ENCODE peak calls at places on chromosomes 1 and 21, in seven cellular contexts. One of them, this sample, is unnamed.

GRCh38 chr1:212981571-212982328 is 31.4 kb downstream of the VASH2 start:
- DNase-seq in H1: no peak
- DNase-seq in transverse colon: no peak
- DNase-seq in ovary: no peak
- DNase-seq in heart left ventricle: no peak
- DNase-seq in adrenal gland: no peak
- DNase-seq in HCT116: no peak
- DNase-seq in this sample: no peak

GRCh38 chr1:48803474-48803873 is 26.8 kb upstream of the BEND5 start:
- DNase-seq in transverse colon: no peak
- DNase-seq in HCT116: no peak
- DNase-seq in ovary: no peak
- DNase-seq in H1: no peak
- DNase-seq in adrenal gland: no peak
- DNase-seq in heart left ventricle: no peak
- DNase-seq in this sample: no peak

GRCh38 chr1:46280092-46280491 is 23.3 kb downstream of the LRRC41 start:
- DNase-seq in adrenal gland: no peak
- DNase-seq in H1: no peak
- DNase-seq in HCT116: no peak
- DNase-seq in transverse colon: no peak
- DNase-seq in ovary: no peak
- DNase-seq in heart left ventricle: no peak
- DNase-seq in this sample: no peak

GRCh38 chr21:45167796-45168222 is 93.4 kb downstream of the ADARB1 start:
- DNase-seq in ovary: no peak
- DNase-seq in heart left ventricle: no peak
- DNase-seq in HCT116: no peak
- DNase-seq in H1: no peak
- DNase-seq in transverse colon: no peak
- DNase-seq in adrenal gland: no peak
- DNase-seq in this sample: no peak

GRCh38 chr1:22197644-22198043 is 54.7 kb upstream of the WNT4 start:
- DNase-seq in H1: no peak
- DNase-seq in transverse colon: no peak
- DNase-seq in HCT116: no peak
- DNase-seq in adrenal gland: no peak
- DNase-seq in ovary: no peak
- DNase-seq in heart left ventricle: no peak
- DNase-seq in this sample: no peak

GRCh38 chr1:218886472-218886871 is 287.2 kb upstream of the LYPLAL1 start:
- DNase-seq in H1: no peak
- DNase-seq in HCT116: no peak
- DNase-seq in heart left ventricle: no peak
- DNase-seq in transverse colon: no peak
- DNase-seq in ovary: peak
- DNase-seq in adrenal gland: no peak
- DNase-seq in this sample: no peak

GRCh38 chr21:39385299-39386145 is 36.6 kb upstream of the HMGN1 start:
- DNase-seq in heart left ventricle: peak
- DNase-seq in H1: no peak
- DNase-seq in transverse colon: peak
- DNase-seq in ovary: peak
- DNase-seq in adrenal gland: peak
- DNase-seq in HCT116: no peak
- DNase-seq in this sample: peak

GRCh38 chr1:209445576-209445975 is 137.9 kb upstream of the CAMK1G start:
- DNase-seq in adrenal gland: no peak
- DNase-seq in heart left ventricle: no peak
- DNase-seq in H1: no peak
- DNase-seq in HCT116: no peak
- DNase-seq in ovary: no peak
- DNase-seq in transverse colon: no peak
- DNase-seq in this sample: no peak

GRCh38 chr1:21552715-21553114 is 43.5 kb downstream of the ALPL start:
- DNase-seq in HCT116: no peak
- DNase-seq in transverse colon: no peak
- DNase-seq in heart left ventricle: no peak
- DNase-seq in H1: no peak
- DNase-seq in adrenal gland: no peak
- DNase-seq in ovary: no peak
- DNase-seq in this sample: no peak

GRCh38 chr1:237316352-237316751 is 274.4 kb downstream of the RYR2 start:
- DNase-seq in transverse colon: no peak
- DNase-seq in ovary: no peak
- DNase-seq in adrenal gland: no peak
- DNase-seq in HCT116: no peak
- DNase-seq in heart left ventricle: no peak
- DNase-seq in H1: no peak
- DNase-seq in this sample: no peak

GRCh38 chr1:11052839-11053757 is 6.1 kb upstream of the MASP2 start:
- DNase-seq in ovary: peak
- DNase-seq in heart left ventricle: no peak
- DNase-seq in HCT116: no peak
- DNase-seq in adrenal gland: no peak
- DNase-seq in H1: no peak
- DNase-seq in transverse colon: peak
- DNase-seq in this sample: no peak

GRCh38 chr1:201570886-201571624 is 32.1 kb downstream of the NAV1 start:
- DNase-seq in H1: no peak
- DNase-seq in adrenal gland: no peak
- DNase-seq in ovary: no peak
- DNase-seq in HCT116: no peak
- DNase-seq in transverse colon: no peak
- DNase-seq in heart left ventricle: no peak
- DNase-seq in this sample: peak

GRCh38 chr1:82700476-82700875 is 899.7 kb downstream of the ADGRL2 start:
- DNase-seq in HCT116: no peak
- DNase-seq in H1: no peak
- DNase-seq in adrenal gland: no peak
- DNase-seq in heart left ventricle: no peak
- DNase-seq in ovary: no peak
- DNase-seq in transverse colon: no peak
- DNase-seq in this sample: no peak

GRCh38 chr1:82704966-82705365 is 904.2 kb downstream of the ADGRL2 start:
- DNase-seq in HCT116: no peak
- DNase-seq in ovary: no peak
- DNase-seq in H1: no peak
- DNase-seq in transverse colon: no peak
- DNase-seq in adrenal gland: no peak
- DNase-seq in heart left ventricle: no peak
- DNase-seq in this sample: no peak

GRCh38 chr1:82706741-82707140 is 906.0 kb downstream of the ADGRL2 start:
- DNase-seq in ovary: no peak
- DNase-seq in HCT116: no peak
- DNase-seq in transverse colon: no peak
- DNase-seq in adrenal gland: no peak
- DNase-seq in heart left ventricle: no peak
- DNase-seq in H1: no peak
- DNase-seq in this sample: no peak

GRCh38 chr1:82704393-82704792 is 903.7 kb downstream of the ADGRL2 start:
- DNase-seq in H1: no peak
- DNase-seq in adrenal gland: no peak
- DNase-seq in ovary: no peak
- DNase-seq in HCT116: no peak
- DNase-seq in heart left ventricle: no peak
- DNase-seq in transverse colon: no peak
- DNase-seq in this sample: no peak
- TF ChIP-seq POLR2A in H1: no peak
- TF ChIP-seq POLR2A in adrenal gland: no peak
- TF ChIP-seq POLR2A in ovary: no peak
- TF ChIP-seq POLR2A in HCT116: no peak
- TF ChIP-seq POLR2A in heart left ventricle: no peak
- TF ChIP-seq POLR2A in transverse colon: no peak
- TF ChIP-seq POLR2A in this sample: no peak

GRCh38 chr1:68141079-68141800 is 90.8 kb upstream of the DIRAS3 start:
- DNase-seq in heart left ventricle: no peak
- DNase-seq in transverse colon: no peak
- DNase-seq in adrenal gland: no peak
- DNase-seq in H1: no peak
- DNase-seq in ovary: no peak
- DNase-seq in HCT116: no peak
- DNase-seq in this sample: no peak
- TF ChIP-seq POLR2A in heart left ventricle: no peak
- TF ChIP-seq POLR2A in transverse colon: no peak
- TF ChIP-seq POLR2A in adrenal gland: no peak
- TF ChIP-seq POLR2A in H1: peak
- TF ChIP-seq POLR2A in ovary: no peak
- TF ChIP-seq POLR2A in HCT116: no peak
- TF ChIP-seq POLR2A in this sample: no peak

GRCh38 chr1:43946244-43947060 is at the start of gene IPO13:
- DNase-seq in H1: peak
- DNase-seq in ovary: peak
- DNase-seq in HCT116: peak
- DNase-seq in adrenal gland: peak
- DNase-seq in heart left ventricle: peak
- DNase-seq in transverse colon: peak
- DNase-seq in this sample: peak
- TF ChIP-seq POLR2A in H1: no peak
- TF ChIP-seq POLR2A in ovary: peak
- TF ChIP-seq POLR2A in HCT116: peak
- TF ChIP-seq POLR2A in adrenal gland: peak
- TF ChIP-seq POLR2A in heart left ventricle: no peak
- TF ChIP-seq POLR2A in transverse colon: peak
- TF ChIP-seq POLR2A in this sample: peak

DNA sequence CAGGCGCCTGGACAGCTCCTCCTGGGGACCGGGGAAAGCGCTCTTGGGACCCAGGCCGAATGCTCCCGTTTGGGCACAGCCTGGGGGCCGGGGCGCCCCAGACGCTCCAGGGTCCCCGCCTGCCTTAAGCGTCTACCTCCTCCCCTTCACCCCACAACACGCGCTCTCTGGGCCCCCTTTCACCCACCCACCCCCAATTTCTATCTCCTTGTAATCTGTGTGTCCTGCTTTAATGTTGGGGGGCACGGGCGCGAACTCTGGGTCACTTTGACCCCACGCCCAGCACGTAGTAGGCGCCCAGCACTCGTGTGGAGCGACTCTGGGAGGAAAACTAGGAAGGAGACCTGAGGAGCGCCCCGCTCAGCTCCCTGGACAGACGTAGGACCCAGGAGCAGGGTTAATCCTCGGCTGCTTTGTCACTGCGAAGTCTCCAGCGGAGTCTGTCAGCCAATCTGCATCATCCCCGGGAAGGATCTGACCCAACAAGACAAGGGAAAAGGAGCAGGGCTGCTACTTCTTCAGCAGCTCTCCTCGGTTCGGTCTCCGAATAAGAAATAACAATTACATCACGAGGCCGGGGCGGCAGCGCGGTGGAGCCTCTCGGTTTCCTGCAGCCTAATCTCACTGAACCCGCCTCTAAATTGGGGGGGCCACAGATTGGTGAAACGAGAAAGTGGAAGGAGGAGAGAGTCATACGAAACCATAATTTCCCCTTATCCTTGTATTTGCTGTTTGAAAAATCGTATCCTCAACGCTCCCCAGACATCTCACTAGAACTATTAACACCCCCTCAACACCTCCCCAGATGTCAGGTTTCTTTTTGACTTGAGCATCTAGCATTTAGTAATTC is 806 bp upstream of the NRIP1 start:
- DNase-seq in HCT116: no peak
- DNase-seq in heart left ventricle: peak
- DNase-seq in ovary: peak
- DNase-seq in transverse colon: peak
- DNase-seq in H1: no peak
- DNase-seq in adrenal gland: peak
- DNase-seq in this sample: peak
- TF ChIP-seq POLR2A in HCT116: no peak
- TF ChIP-seq POLR2A in heart left ventricle: no peak
- TF ChIP-seq POLR2A in ovary: peak
- TF ChIP-seq POLR2A in transverse colon: peak
- TF ChIP-seq POLR2A in H1: no peak
- TF ChIP-seq POLR2A in adrenal gland: peak
- TF ChIP-seq POLR2A in this sample: peak

GRCh38 chr1:223179280-223179679 is 36.2 kb upstream of the TLR5 start:
- DNase-seq in HCT116: no peak
- DNase-seq in H1: no peak
- DNase-seq in ovary: no peak
- DNase-seq in transverse colon: no peak
- DNase-seq in heart left ventricle: no peak
- DNase-seq in adrenal gland: no peak
- DNase-seq in this sample: no peak

GRCh38 chr1:223177681-223178080 is 34.6 kb upstream of the TLR5 start:
- DNase-seq in transverse colon: peak
- DNase-seq in adrenal gland: no peak
- DNase-seq in heart left ventricle: no peak
- DNase-seq in HCT116: no peak
- DNase-seq in H1: no peak
- DNase-seq in ovary: no peak
- DNase-seq in this sample: no peak

GRCh38 chr1:223183268-223183862 is 40.3 kb upstream of the TLR5 start:
- DNase-seq in ovary: no peak
- DNase-seq in HCT116: no peak
- DNase-seq in H1: no peak
- DNase-seq in heart left ventricle: no peak
- DNase-seq in adrenal gland: no peak
- DNase-seq in transverse colon: no peak
- DNase-seq in this sample: no peak

GRCh38 chr1:223176437-223176836 is 33.4 kb upstream of the TLR5 start:
- DNase-seq in H1: no peak
- DNase-seq in ovary: no peak
- DNase-seq in HCT116: no peak
- DNase-seq in transverse colon: no peak
- DNase-seq in adrenal gland: no peak
- DNase-seq in heart left ventricle: no peak
- DNase-seq in this sample: no peak

GRCh38 chr1:223180803-223181321 is 37.8 kb upstream of the TLR5 start:
- DNase-seq in adrenal gland: no peak
- DNase-seq in H1: no peak
- DNase-seq in heart left ventricle: no peak
- DNase-seq in HCT116: no peak
- DNase-seq in ovary: no peak
- DNase-seq in transverse colon: no peak
- DNase-seq in this sample: no peak
- TF ChIP-seq POLR2A in adrenal gland: no peak
- TF ChIP-seq POLR2A in H1: no peak
- TF ChIP-seq POLR2A in heart left ventricle: no peak
- TF ChIP-seq POLR2A in HCT116: no peak
- TF ChIP-seq POLR2A in ovary: no peak
- TF ChIP-seq POLR2A in transverse colon: no peak
- TF ChIP-seq POLR2A in this sample: no peak